ENCODE peak calls at places on chromosomes 11 and 22, in ten cellular contexts. E is activated CD4-positive, alpha-beta T cell treated with anti-CD3 and anti-CD28 coated beads, Interleukin-2, amount 10 ng/mL, durations not matched to agents 7 days and 5 days; Q is C1 segment of cervical spinal cord; I is RCC 7860; R is hepatocyte; H is GM03348; N is globus pallidus; O is AML-193; U is hypothalamus; J is left lobe of liver. C is an unnamed sample.

GRCh38 chr11:12643029-12643428 is 31.2 kb upstream of the TEAD1 start:
- DNase-seq in E (no peak), Q (no peak), I (no peak), R (no peak), H (no peak), N (no peak), O (no peak), U (no peak), J (no peak), C (no peak)

GRCh38 chr11:16606784-16607674 is 131.4 kb upstream of the C11orf58 start:
- DNase-seq in E (no peak), Q (no peak), I (no peak), R (peak; percentile 71), H (no peak), N (peak; percentile 39), O (no peak), U (peak; percentile 31), J (peak; percentile 65), C (peak; percentile 72)

GRCh38 chr11:71238285-71238875 is 14.0 kb downstream of the SHANK2 start:
- DNase-seq in E (no peak), Q (no peak), I (no peak), R (no peak), H (no peak), N (no peak), O (no peak), U (no peak), J (peak; percentile 22), C (no peak)

GRCh38 chr11:59261150-59261549 is 48.4 kb upstream of the MPEG1 start:
- DNase-seq in E (no peak), Q (no peak), I (no peak), R (no peak), H (no peak), N (no peak), O (no peak), U (no peak), J (no peak), C (no peak)

GRCh38 chr11:15136166-15136565 is 21.4 kb downstream of the INSC start:
- DNase-seq in E (no peak), Q (no peak), I (no peak), R (no peak), H (no peak), N (no peak), O (no peak), U (no peak), J (no peak), C (no peak)

GRCh38 chr11:24132471-24132870 is 364.4 kb upstream of the LUZP2 start:
- DNase-seq in E (no peak), Q (no peak), I (no peak), R (no peak), H (no peak), N (no peak), O (no peak), U (no peak), J (no peak), C (no peak)

GRCh38 chr22:39684702-39685281 is 114.2 kb downstream of the CACNA1I start:
- DNase-seq in E (no peak), Q (no peak), I (no peak), R (no peak), H (no peak), N (no peak), O (no peak), U (no peak), J (no peak), C (no peak)

GRCh38 chr22:21698430-21699329 is 32.9 kb downstream of the PPIL2 start:
- DNase-seq in E (no peak), Q (no peak), I (no peak), R (no peak), H (no peak), N (no peak), O (no peak), U (no peak), J (no peak), C (no peak)

GRCh38 chr11:48107188-48107704 is 109.4 kb upstream of the OR4B1 start:
- DNase-seq in E (no peak), Q (no peak), I (peak; percentile 72), R (no peak), H (peak; percentile 46), N (no peak), O (no peak), U (no peak), J (no peak), C (no peak)

GRCh38 chr11:57395905-57396623 is 5.6 kb upstream of the PRG2 start:
- DNase-seq in E (no peak), Q (no peak), I (no peak), R (no peak), H (no peak), N (no peak), O (no peak), U (no peak), J (no peak), C (no peak)

GRCh38 chr11:72686639-72687215 is 12.5 kb upstream of the PDE2A start:
- DNase-seq in E (no peak), Q (no peak), I (no peak), R (no peak), H (peak; percentile 71), N (no peak), O (no peak), U (no peak), J (no peak), C (no peak)

GRCh38 chr11:112587664-112588063 is 327.0 kb upstream of the PLET1 start:
- DNase-seq in E (no peak), Q (no peak), I (no peak), R (no peak), H (no peak), N (no peak), O (no peak), U (no peak), J (no peak), C (no peak)

GRCh38 chr11:83004855-83005556 is 66.7 kb downstream of the RAB30 start:
- DNase-seq in E (no peak), Q (no peak), I (peak; percentile 30), R (no peak), H (no peak), N (no peak), O (no peak), U (no peak), J (no peak), C (no peak)

GRCh38 chr11:9153651-9154050 is 62.3 kb upstream of the SCUBE2 start:
- DNase-seq in E (no peak), Q (no peak), I (no peak), R (no peak), H (no peak), N (no peak), O (no peak), U (no peak), J (no peak), C (no peak)